ENCODE peak calls at places on chromosomes 7 and 10, in five cellular contexts. M is GM23338, T is IMR-90, G is upper lobe of left lung, O is AG10803. J is an unnamed sample.

GRCh38 chr10:121525276-121526039 is 72.8 kb downstream of the FGFR2 start:
- DNase-seq in M (no peak), T (no peak), G (peak), O (no peak), J (no peak)

GRCh38 chr10:5095687-5096086 is 1.5 kb downstream of the AKR1C3 start:
- DNase-seq in M (no peak), T (no peak), G (no peak), O (no peak), J (no peak)

GRCh38 chr7:2038876-2039728 is 193.6 kb downstream of the MAD1L1 start:
- DNase-seq in M (no peak), T (no peak), G (no peak), O (no peak), J (no peak)

GRCh38 chr7:23438171-23438570 is 32.1 kb downstream of the IGF2BP3 start:
- DNase-seq in M (no peak), T (no peak), G (no peak), O (peak), J (no peak)

GRCh38 chr7:133755922-133756321 is 371.2 kb upstream of the LRGUK start:
- DNase-seq in M (no peak), T (no peak), G (no peak), O (no peak), J (no peak)

GRCh38 chr7:29609162-29610030 is 45.8 kb downstream of the PRR15 start:
- DNase-seq in M (peak), T (no peak), G (no peak), O (peak), J (no peak)

GRCh38 chr7:30142710-30143109 is 7.9 kb downstream of the MTURN start:
- DNase-seq in M (no peak), T (peak), G (no peak), O (peak), J (no peak)

GRCh38 chr7:90262438-90262837 is 17.5 kb downstream of the CFAP69 start:
- DNase-seq in M (peak), T (peak), G (no peak), O (peak), J (no peak)

GRCh38 chr10:13922591-13922990 is 335.8 kb downstream of the PRPF18 start:
- DNase-seq in M (no peak), T (peak), G (no peak), O (peak), J (no peak)

GRCh38 chr10:65273063-65273462 is 1652.8 kb upstream of the LRRTM3 start:
- DNase-seq in M (peak), T (no peak), G (no peak), O (no peak), J (no peak)

GRCh38 chr7:138008588-138009349 is 6.9 kb upstream of the CREB3L2 start:
- DNase-seq in M (peak), T (peak), G (no peak), O (peak), J (no peak)

GRCh38 chr7:92790987-92791386 is 45.4 kb downstream of the CDK6 start:
- DNase-seq in M (no peak), T (peak), G (no peak), O (peak), J (no peak)

GRCh38 chr7:151992375-151992774 is 33.1 kb upstream of the GALNT11 start:
- DNase-seq in M (peak), T (no peak), G (peak), O (no peak), J (no peak)

GRCh38 chr7:37180828-37181549 is 267.7 kb downstream of the ELMO1 start:
- DNase-seq in M (no peak), T (no peak), G (no peak), O (no peak), J (no peak)

GRCh38 chr10:8876171-8876570 is 821.7 kb downstream of the GATA3 start:
- DNase-seq in M (no peak), T (no peak), G (no peak), O (no peak), J (no peak)

GRCh38 chr10:101495324-101495925 is 92.6 kb downstream of the POLL start:
- DNase-seq in M (peak), T (peak), G (no peak), O (peak), J (no peak)

GRCh38 chr10:76432274-76433012 is 1001.0 kb downstream of the LRMDA start:
- DNase-seq in M (peak), T (peak), G (no peak), O (peak), J (no peak)

GRCh38 chr7:28747404-28747803 is 210.7 kb downstream of the TRIL start:
- DNase-seq in M (no peak), T (no peak), G (no peak), O (no peak), J (no peak)

GRCh38 chr7:19663816-19664531 is 44.9 kb downstream of the POLR1F start:
- DNase-seq in M (no peak), T (no peak), G (no peak), O (no peak), J (no peak)

GRCh38 chr10:71658349-71658745 is 61.2 kb downstream of the C10orf105 start:
- DNase-seq in M (no peak), T (no peak), G (no peak), O (no peak), J (no peak)

GRCh38 chr7:99631311-99632109 is 14.8 kb downstream of the ZSCAN25 start:
- DNase-seq in M (peak), T (peak), G (no peak), O (no peak), J (no peak)

GRCh38 chr7:139328375-139328774 is 12.8 kb upstream of the FMC1 start:
- DNase-seq in M (no peak), T (peak), G (no peak), O (peak), J (no peak)

GRCh38 chr10:31401287-31401686 is 82.3 kb downstream of the ZEB1 start:
- DNase-seq in M (no peak), T (no peak), G (no peak), O (no peak), J (no peak)

GRCh38 chr7:2945171-2945570 is 98.5 kb downstream of the CARD11 start:
- DNase-seq in M (no peak), T (no peak), G (no peak), O (no peak), J (no peak)

GRCh38 chr7:74612015-74612829 is 45.3 kb upstream of the GTF2I start:
- DNase-seq in M (peak), T (no peak), G (peak), O (peak), J (no peak)

GRCh38 chr10:95651346-95652115 is 5.0 kb downstream of the ALDH18A1 start:
- DNase-seq in M (no peak), T (peak), G (no peak), O (peak), J (no peak)

GRCh38 chr10:122181055-122181732 is 89.9 kb upstream of the BTBD16 start:
- DNase-seq in M (no peak), T (peak), G (no peak), O (peak), J (no peak)

GRCh38 chr10:7945469-7946187 is 108.9 kb upstream of the GATA3 start:
- DNase-seq in M (no peak), T (peak), G (no peak), O (peak), J (no peak)

GRCh38 chr10:61901829-61902447 is 439 bp downstream of the ARID5B start:
- DNase-seq in M (peak), T (no peak), G (peak), O (no peak), J (no peak)

GRCh38 chr7:68444042-68444441 is 1154.2 kb upstream of the AUTS2 start:
- DNase-seq in M (no peak), T (no peak), G (no peak), O (no peak), J (no peak)

GRCh38 chr7:7181519-7182155 is 707 bp upstream of the C1GALT1 start:
- DNase-seq in M (peak), T (peak), G (no peak), O (peak), J (no peak)

GRCh38 chr10:113553149-113553548 is 296 bp downstream of the HABP2 start:
- DNase-seq in M (no peak), T (no peak), G (no peak), O (no peak), J (no peak)

GRCh38 chr7:70183278-70183677 is 585.0 kb downstream of the AUTS2 start:
- DNase-seq in M (no peak), T (no peak), G (no peak), O (no peak), J (no peak)
- TF ChIP-seq CTCF in M (no peak), T (no peak), G (no peak), O (no peak), J (no peak)

DNA sequence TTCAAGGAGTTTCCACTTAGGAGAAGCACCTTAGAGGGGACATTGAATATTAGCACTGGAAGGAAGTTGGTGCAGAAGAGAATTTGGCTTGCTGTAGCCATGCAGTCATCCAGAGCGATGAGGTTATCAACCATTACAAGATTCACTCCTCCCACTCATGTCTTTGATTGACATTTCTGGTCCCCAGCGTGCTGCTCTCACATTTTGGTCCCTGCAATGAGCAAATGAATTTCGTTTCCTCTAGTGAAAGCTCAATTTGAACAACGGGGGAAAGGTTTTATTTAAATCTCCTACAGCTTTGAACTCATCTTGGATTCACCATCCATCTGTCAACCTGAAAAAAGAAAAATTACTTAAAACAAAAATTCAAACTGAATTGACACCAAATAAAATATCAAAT is 975.2 kb downstream of the NRG3 start:
- DNase-seq in M (no peak), T (no peak), G (no peak), O (no peak), J (no peak)
- TF ChIP-seq CTCF in M (no peak), T (no peak), G (no peak), O (no peak), J (no peak)

GRCh38 chr10:43155221-43155620 is 17.0 kb downstream of the CSGALNACT2 start:
- DNase-seq in M (no peak), T (no peak), G (no peak), O (no peak), J (no peak)
- TF ChIP-seq CTCF in M (no peak), T (no peak), G (no peak), O (no peak), J (no peak)

GRCh38 chr7:135665072-135665471 is 2.8 kb downstream of the STMP1 start:
- DNase-seq in M (no peak), T (no peak), G (no peak), O (no peak), J (no peak)

GRCh38 chr7:135662123-135662372 is 266 bp upstream of the STMP1 start:
- DNase-seq in M (no peak), T (no peak), G (no peak), O (no peak), J (no peak)

GRCh38 chr7:135661311-135662122 is 797 bp upstream of the STMP1 start:
- DNase-seq in M (no peak), T (no peak), G (peak), O (no peak), J (no peak)

GRCh38 chr7:135664046-135664589 is 1.8 kb downstream of the STMP1 start:
- DNase-seq in M (no peak), T (peak), G (no peak), O (peak), J (no peak)

DNA sequence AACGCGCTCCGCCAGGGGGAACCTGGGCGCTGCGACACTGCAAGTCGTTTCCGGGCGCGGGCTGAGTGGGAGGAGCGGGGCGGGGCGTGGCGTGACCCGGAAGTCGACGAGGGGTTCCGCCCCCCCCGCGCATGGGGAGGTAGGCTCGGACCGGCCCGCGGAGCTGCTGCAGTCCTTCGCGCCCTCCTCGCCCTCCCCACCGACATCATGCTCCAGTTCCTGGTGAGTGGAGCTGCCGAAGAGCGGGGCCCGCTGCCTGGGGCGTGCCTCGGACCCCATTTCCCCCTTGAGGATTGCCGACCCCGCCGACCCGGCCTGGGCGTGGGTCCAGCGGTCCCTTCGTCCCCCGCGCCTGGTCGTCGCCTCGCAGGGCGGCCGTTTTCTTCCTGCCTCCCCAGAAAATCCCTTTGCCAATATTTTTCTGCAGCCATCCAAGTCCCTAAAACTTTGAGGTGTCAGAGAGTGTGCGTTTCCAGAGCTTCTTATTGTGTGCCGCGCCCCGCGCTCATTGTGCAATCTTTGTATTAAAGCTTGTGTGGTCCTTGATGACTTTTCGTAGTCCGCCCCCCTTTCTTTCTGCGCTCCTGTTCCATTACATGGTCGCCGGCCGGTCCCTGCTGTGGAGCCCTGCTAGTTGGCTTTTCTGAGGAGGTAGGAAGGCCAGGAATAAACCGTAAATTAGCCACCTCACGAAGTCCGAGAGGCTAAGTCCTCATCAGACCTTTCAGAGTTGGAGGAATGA is at the start of gene STMP1:
- DNase-seq in M (peak), T (peak), G (peak), O (peak), J (peak)
- TF ChIP-seq CTCF in M (peak), T (peak), G (peak), O (peak), J (peak)

DNA sequence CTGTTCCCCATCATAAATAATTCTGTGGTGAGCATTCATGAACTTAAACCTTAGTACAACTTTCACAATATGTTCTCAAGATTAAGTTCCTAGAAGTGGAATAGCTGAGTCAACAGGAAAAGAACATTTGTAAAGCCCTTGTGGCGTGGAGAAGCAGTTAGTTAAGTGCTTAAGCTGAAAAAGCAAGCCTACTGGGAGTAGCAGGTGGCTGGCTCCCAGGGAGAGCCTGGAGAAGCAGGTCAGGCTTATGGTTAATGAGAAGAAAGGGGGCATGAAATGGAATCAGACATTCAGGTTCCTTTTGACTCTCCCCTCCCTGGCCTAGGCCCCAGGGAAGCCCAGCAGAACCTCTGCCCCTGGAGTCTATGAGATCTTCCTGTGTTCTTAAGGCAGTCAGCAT is 35.3 kb downstream of the VSTM4 start:
- DNase-seq in M (no peak), T (peak), G (no peak), O (peak), J (no peak)
- TF ChIP-seq CTCF in M (no peak), T (no peak), G (no peak), O (no peak), J (no peak)

GRCh38 chr7:76053461-76053860 is 5.6 kb downstream of the MDH2 start:
- DNase-seq in M (no peak), T (no peak), G (no peak), O (no peak), J (no peak)

GRCh38 chr7:76051840-76052239 is 3.9 kb downstream of the MDH2 start:
- DNase-seq in M (no peak), T (peak), G (no peak), O (no peak), J (no peak)

GRCh38 chr7:76057103-76057812 is 9.4 kb downstream of the MDH2 start:
- DNase-seq in M (no peak), T (no peak), G (no peak), O (no peak), J (no peak)

GRCh38 chr7:76056241-76056640 is 8.3 kb downstream of the MDH2 start:
- DNase-seq in M (no peak), T (no peak), G (no peak), O (no peak), J (no peak)

DNA sequence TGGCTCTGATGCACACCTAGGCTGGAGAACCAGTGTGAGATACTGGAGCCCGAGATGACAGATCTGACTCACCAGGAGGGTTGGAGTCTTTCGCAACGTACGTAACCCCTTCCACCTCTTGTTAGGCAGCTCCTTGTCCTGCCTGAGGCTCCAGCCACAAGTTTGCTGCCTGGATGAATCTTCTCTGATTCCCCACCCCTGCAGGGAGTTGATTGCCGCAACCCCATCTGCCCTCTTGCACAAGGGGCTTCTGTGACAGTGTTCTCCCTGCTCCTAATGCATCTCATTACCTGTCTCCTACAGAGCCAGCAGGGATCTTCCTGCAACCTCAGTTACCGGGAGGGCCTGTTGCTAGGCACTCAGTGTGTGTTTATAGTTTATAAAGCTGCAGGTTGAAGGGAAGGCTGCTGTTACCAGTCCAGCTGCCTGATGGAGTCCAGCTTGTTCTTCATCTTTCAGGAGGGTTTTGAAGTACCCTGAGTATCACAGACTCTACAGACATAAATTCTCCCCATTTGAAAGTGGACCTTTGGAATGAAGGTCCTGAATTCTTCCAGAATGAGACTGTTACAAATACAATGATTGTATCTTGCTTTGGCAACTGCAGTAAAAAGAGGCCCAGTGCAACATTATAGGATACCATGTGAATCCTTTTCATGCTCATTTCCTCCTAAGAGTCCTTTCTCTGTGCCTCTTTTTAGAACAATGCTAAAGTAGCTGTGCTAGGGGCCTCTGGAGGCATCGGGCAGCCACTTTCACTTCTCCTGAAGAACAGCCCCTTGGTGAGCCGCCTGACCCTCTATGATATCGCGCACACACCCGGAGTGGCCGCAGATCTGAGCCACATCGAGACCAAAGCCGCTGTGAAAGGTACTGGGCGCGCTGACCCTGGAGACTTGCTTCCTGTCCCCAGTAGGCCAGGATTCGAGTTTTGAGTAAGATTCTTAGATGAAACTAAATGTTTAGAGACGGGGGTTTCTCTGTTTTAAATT is 6.5 kb downstream of the MDH2 start:
- DNase-seq in M (no peak), T (peak), G (no peak), O (peak), J (no peak)
- TF ChIP-seq CTCF in M (no peak), T (no peak), G (no peak), O (no peak), J (no peak)

DNA sequence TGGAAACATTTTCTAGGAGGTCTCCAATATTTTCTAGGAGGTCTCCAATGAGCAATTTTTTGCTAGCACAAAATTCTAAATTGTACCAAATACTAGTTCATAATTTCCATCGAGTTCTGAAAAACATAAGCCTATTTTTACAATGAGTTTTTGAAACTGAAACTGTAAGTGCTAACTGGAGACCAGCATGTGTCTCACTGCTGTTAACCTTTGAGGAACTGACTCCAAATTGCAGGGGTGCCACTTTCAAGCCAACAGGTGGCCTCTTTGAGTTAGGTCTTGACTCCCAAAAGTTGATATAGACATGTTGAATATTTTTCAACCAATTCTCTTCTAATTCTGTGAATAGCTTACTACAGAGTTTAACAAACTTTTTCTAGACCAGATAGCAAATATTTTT is 58.8 kb downstream of the CAV1 start:
- DNase-seq in M (no peak), T (no peak), G (no peak), O (no peak), J (no peak)
- TF ChIP-seq CTCF in M (no peak), T (no peak), G (no peak), O (no peak), J (no peak)